ENCODE peak calls at places on chromosomes 16 and 17, in ten cellular contexts. One of them, this sample, is unnamed. For H3K4me1, the result is how much of the 10 kb centered on the place peaks cover.

GRCh38 chr17:57921342-57921741 is 33.9 kb downstream of the CUEDC1 start:
- DNase-seq in Peyer's patch: no peak
- DNase-seq in A549: no peak
- DNase-seq in ovary: peak
- DNase-seq in SK-N-SH: no peak
- DNase-seq in IMR-90: peak
- DNase-seq in uterus: peak
- DNase-seq in left ventricle myocardium inferior: peak
- DNase-seq in CD8-positive, alpha-beta T cell: no peak
- DNase-seq in left lung: no peak
- DNase-seq in this sample: no peak

GRCh38 chr17:60652484-60653247 is 25.0 kb upstream of the BCAS3 start:
- DNase-seq in Peyer's patch: no peak
- DNase-seq in A549: no peak
- DNase-seq in ovary: no peak
- DNase-seq in SK-N-SH: no peak
- DNase-seq in IMR-90: no peak
- DNase-seq in uterus: no peak
- DNase-seq in left ventricle myocardium inferior: no peak
- DNase-seq in CD8-positive, alpha-beta T cell: no peak
- DNase-seq in left lung: no peak
- DNase-seq in this sample: no peak

GRCh38 chr17:80986046-80986445 is 5.6 kb upstream of the CHMP6 start:
- DNase-seq in Peyer's patch: no peak
- DNase-seq in A549: no peak
- DNase-seq in ovary: no peak
- DNase-seq in SK-N-SH: no peak
- DNase-seq in IMR-90: no peak
- DNase-seq in uterus: no peak
- DNase-seq in left ventricle myocardium inferior: no peak
- DNase-seq in CD8-positive, alpha-beta T cell: no peak
- DNase-seq in left lung: no peak
- DNase-seq in this sample: no peak

GRCh38 chr17:72456026-72456569 is 335.3 kb downstream of the SOX9 start:
- DNase-seq in Peyer's patch: peak
- DNase-seq in A549: peak
- DNase-seq in ovary: no peak
- DNase-seq in SK-N-SH: no peak
- DNase-seq in IMR-90: peak
- DNase-seq in uterus: no peak
- DNase-seq in left ventricle myocardium inferior: no peak
- DNase-seq in CD8-positive, alpha-beta T cell: no peak
- DNase-seq in left lung: no peak
- DNase-seq in this sample: no peak

GRCh38 chr16:19003935-19004334 is 20.2 kb downstream of the TMC7 start:
- DNase-seq in Peyer's patch: no peak
- DNase-seq in A549: no peak
- DNase-seq in ovary: no peak
- DNase-seq in SK-N-SH: no peak
- DNase-seq in IMR-90: no peak
- DNase-seq in uterus: no peak
- DNase-seq in left ventricle myocardium inferior: no peak
- DNase-seq in CD8-positive, alpha-beta T cell: no peak
- DNase-seq in left lung: no peak
- DNase-seq in this sample: no peak

GRCh38 chr17:78357177-78357586 is 2.7 kb downstream of the SOCS3 start:
- DNase-seq in Peyer's patch: no peak
- DNase-seq in A549: no peak
- DNase-seq in ovary: peak
- DNase-seq in SK-N-SH: peak
- DNase-seq in IMR-90: peak
- DNase-seq in uterus: peak
- DNase-seq in left ventricle myocardium inferior: peak
- DNase-seq in CD8-positive, alpha-beta T cell: no peak
- DNase-seq in left lung: peak
- DNase-seq in this sample: no peak

GRCh38 chr17:61406871-61407210 is 7.2 kb downstream of the TBX2 start:
- DNase-seq in Peyer's patch: peak
- DNase-seq in A549: no peak
- DNase-seq in ovary: peak
- DNase-seq in SK-N-SH: peak
- DNase-seq in IMR-90: no peak
- DNase-seq in uterus: no peak
- DNase-seq in left ventricle myocardium inferior: no peak
- DNase-seq in CD8-positive, alpha-beta T cell: no peak
- DNase-seq in left lung: peak
- DNase-seq in this sample: no peak

GRCh38 chr16:55323637-55324490 is at the start of gene IRX6:
- DNase-seq in Peyer's patch: no peak
- DNase-seq in A549: peak
- DNase-seq in ovary: no peak
- DNase-seq in SK-N-SH: peak
- DNase-seq in IMR-90: no peak
- DNase-seq in uterus: no peak
- DNase-seq in left ventricle myocardium inferior: peak
- DNase-seq in CD8-positive, alpha-beta T cell: no peak
- DNase-seq in left lung: peak
- DNase-seq in this sample: peak

GRCh38 chr17:4304417-4305027 is 40.7 kb upstream of the ANKFY1 start:
- DNase-seq in Peyer's patch: no peak
- DNase-seq in A549: peak
- DNase-seq in ovary: no peak
- DNase-seq in SK-N-SH: peak
- DNase-seq in IMR-90: peak
- DNase-seq in uterus: peak
- DNase-seq in left ventricle myocardium inferior: no peak
- DNase-seq in CD8-positive, alpha-beta T cell: peak
- DNase-seq in left lung: no peak
- DNase-seq in this sample: peak

GRCh38 chr17:4310349-4311060 is 46.7 kb upstream of the ANKFY1 start:
- DNase-seq in Peyer's patch: no peak
- DNase-seq in A549: no peak
- DNase-seq in ovary: no peak
- DNase-seq in SK-N-SH: no peak
- DNase-seq in IMR-90: peak
- DNase-seq in uterus: no peak
- DNase-seq in left ventricle myocardium inferior: no peak
- DNase-seq in CD8-positive, alpha-beta T cell: no peak
- DNase-seq in left lung: no peak
- DNase-seq in this sample: no peak

GRCh38 chr17:4305224-4305623 is 41.4 kb upstream of the ANKFY1 start:
- DNase-seq in Peyer's patch: no peak
- DNase-seq in A549: no peak
- DNase-seq in ovary: no peak
- DNase-seq in SK-N-SH: no peak
- DNase-seq in IMR-90: peak
- DNase-seq in uterus: no peak
- DNase-seq in left ventricle myocardium inferior: no peak
- DNase-seq in CD8-positive, alpha-beta T cell: no peak
- DNase-seq in left lung: no peak
- DNase-seq in this sample: no peak

DNA sequence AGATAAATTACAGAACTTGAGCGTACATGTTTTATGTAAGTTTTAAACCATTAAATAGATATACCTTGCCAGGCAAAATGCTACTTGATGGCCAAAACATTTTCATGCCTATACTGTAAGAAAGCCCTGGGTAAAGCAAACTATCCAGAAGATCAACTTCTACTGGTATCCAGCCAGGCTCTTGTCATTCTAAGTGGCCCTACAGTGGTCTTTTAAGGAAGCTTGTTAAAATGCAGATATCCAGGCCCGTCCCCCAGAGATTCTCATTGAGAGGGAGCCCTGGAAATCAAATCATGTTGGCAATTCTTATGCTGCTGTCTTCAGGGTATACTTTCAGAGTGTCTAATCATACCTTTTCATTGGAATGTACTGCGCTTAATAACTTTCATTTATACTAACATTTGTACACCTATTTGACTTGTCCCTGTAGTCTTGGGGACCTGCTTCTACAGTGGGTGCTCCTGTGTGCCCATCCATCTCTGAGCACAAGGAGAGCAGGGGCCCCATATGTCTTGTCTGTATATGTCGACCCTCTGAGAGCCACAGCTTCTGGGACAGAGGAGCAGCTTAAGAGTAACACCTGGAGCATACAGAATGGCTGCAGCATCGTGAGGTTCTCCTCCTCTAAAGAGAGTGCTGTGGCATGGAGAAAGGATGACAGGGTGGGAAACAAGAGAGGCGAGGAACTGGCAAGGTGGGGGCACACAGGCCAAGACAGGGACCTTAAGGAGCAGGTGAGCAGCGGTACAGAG is 43.6 kb upstream of the ANKFY1 start:
- DNase-seq in Peyer's patch: no peak
- DNase-seq in A549: no peak
- DNase-seq in ovary: no peak
- DNase-seq in SK-N-SH: no peak
- DNase-seq in IMR-90: no peak
- DNase-seq in uterus: no peak
- DNase-seq in left ventricle myocardium inferior: no peak
- DNase-seq in CD8-positive, alpha-beta T cell: no peak
- DNase-seq in left lung: no peak
- DNase-seq in this sample: no peak
- H3K4me1 ChIP-seq in Peyer's patch: under half
- H3K4me1 ChIP-seq in A549: under half
- H3K4me1 ChIP-seq in ovary: under half
- H3K4me1 ChIP-seq in SK-N-SH: under half
- H3K4me1 ChIP-seq in IMR-90: under half
- H3K4me1 ChIP-seq in uterus: under half
- H3K4me1 ChIP-seq in left ventricle myocardium inferior: half or more
- H3K4me1 ChIP-seq in CD8-positive, alpha-beta T cell: under half
- H3K4me1 ChIP-seq in left lung: under half
- H3K4me1 ChIP-seq in this sample: under half

GRCh38 chr17:37490638-37491614 is 1.2 kb downstream of the DUSP14 start:
- DNase-seq in Peyer's patch: no peak
- DNase-seq in A549: peak
- DNase-seq in ovary: peak
- DNase-seq in SK-N-SH: no peak
- DNase-seq in IMR-90: peak
- DNase-seq in uterus: peak
- DNase-seq in left ventricle myocardium inferior: peak
- DNase-seq in CD8-positive, alpha-beta T cell: no peak
- DNase-seq in left lung: no peak
- DNase-seq in this sample: no peak

GRCh38 chr17:37493249-37494027 is 3.7 kb downstream of the DUSP14 start:
- DNase-seq in Peyer's patch: no peak
- DNase-seq in A549: no peak
- DNase-seq in ovary: no peak
- DNase-seq in SK-N-SH: no peak
- DNase-seq in IMR-90: peak
- DNase-seq in uterus: no peak
- DNase-seq in left ventricle myocardium inferior: no peak
- DNase-seq in CD8-positive, alpha-beta T cell: no peak
- DNase-seq in left lung: no peak
- DNase-seq in this sample: no peak

GRCh38 chr17:37494401-37494831 is 4.7 kb downstream of the DUSP14 start:
- DNase-seq in Peyer's patch: no peak
- DNase-seq in A549: no peak
- DNase-seq in ovary: no peak
- DNase-seq in SK-N-SH: no peak
- DNase-seq in IMR-90: no peak
- DNase-seq in uterus: no peak
- DNase-seq in left ventricle myocardium inferior: no peak
- DNase-seq in CD8-positive, alpha-beta T cell: no peak
- DNase-seq in left lung: no peak
- DNase-seq in this sample: no peak

GRCh38 chr17:37490022-37490587 is 414 bp downstream of the DUSP14 start:
- DNase-seq in Peyer's patch: peak
- DNase-seq in A549: peak
- DNase-seq in ovary: peak
- DNase-seq in SK-N-SH: peak
- DNase-seq in IMR-90: peak
- DNase-seq in uterus: peak
- DNase-seq in left ventricle myocardium inferior: peak
- DNase-seq in CD8-positive, alpha-beta T cell: peak
- DNase-seq in left lung: peak
- DNase-seq in this sample: peak

GRCh38 chr17:37492167-37492566 is 2.5 kb downstream of the DUSP14 start:
- DNase-seq in Peyer's patch: no peak
- DNase-seq in A549: no peak
- DNase-seq in ovary: no peak
- DNase-seq in SK-N-SH: no peak
- DNase-seq in IMR-90: no peak
- DNase-seq in uterus: no peak
- DNase-seq in left ventricle myocardium inferior: no peak
- DNase-seq in CD8-positive, alpha-beta T cell: no peak
- DNase-seq in left lung: no peak
- DNase-seq in this sample: no peak
- H3K4me3 ChIP-seq in Peyer's patch: no peak
- H3K4me3 ChIP-seq in A549: no peak
- H3K4me3 ChIP-seq in ovary: no peak
- H3K4me3 ChIP-seq in SK-N-SH: peak
- H3K4me3 ChIP-seq in IMR-90: peak
- H3K4me3 ChIP-seq in uterus: no peak
- H3K4me3 ChIP-seq in left ventricle myocardium inferior: peak
- H3K4me3 ChIP-seq in CD8-positive, alpha-beta T cell: no peak
- H3K4me3 ChIP-seq in left lung: no peak
- H3K4me3 ChIP-seq in this sample: no peak

GRCh38 chr16:49856741-49857330 is 924 bp upstream of the ZNF423 start:
- DNase-seq in Peyer's patch: peak
- DNase-seq in A549: peak
- DNase-seq in ovary: peak
- DNase-seq in SK-N-SH: peak
- DNase-seq in IMR-90: peak
- DNase-seq in uterus: peak
- DNase-seq in left ventricle myocardium inferior: peak
- DNase-seq in CD8-positive, alpha-beta T cell: no peak
- DNase-seq in left lung: peak
- DNase-seq in this sample: peak
- TF ChIP-seq CTCF in Peyer's patch: no peak
- TF ChIP-seq CTCF in A549: no peak
- TF ChIP-seq CTCF in ovary: peak
- TF ChIP-seq CTCF in SK-N-SH: peak
- TF ChIP-seq CTCF in IMR-90: peak
- TF ChIP-seq CTCF in uterus: no peak
- TF ChIP-seq CTCF in left ventricle myocardium inferior: no peak
- TF ChIP-seq CTCF in CD8-positive, alpha-beta T cell: no peak
- TF ChIP-seq CTCF in left lung: no peak
- TF ChIP-seq CTCF in this sample: peak

GRCh38 chr16:22711847-22712246 is 102.1 kb upstream of the HS3ST2 start:
- DNase-seq in Peyer's patch: no peak
- DNase-seq in A549: no peak
- DNase-seq in ovary: no peak
- DNase-seq in SK-N-SH: no peak
- DNase-seq in IMR-90: no peak
- DNase-seq in uterus: no peak
- DNase-seq in left ventricle myocardium inferior: no peak
- DNase-seq in CD8-positive, alpha-beta T cell: no peak
- DNase-seq in left lung: no peak
- DNase-seq in this sample: no peak

DNA sequence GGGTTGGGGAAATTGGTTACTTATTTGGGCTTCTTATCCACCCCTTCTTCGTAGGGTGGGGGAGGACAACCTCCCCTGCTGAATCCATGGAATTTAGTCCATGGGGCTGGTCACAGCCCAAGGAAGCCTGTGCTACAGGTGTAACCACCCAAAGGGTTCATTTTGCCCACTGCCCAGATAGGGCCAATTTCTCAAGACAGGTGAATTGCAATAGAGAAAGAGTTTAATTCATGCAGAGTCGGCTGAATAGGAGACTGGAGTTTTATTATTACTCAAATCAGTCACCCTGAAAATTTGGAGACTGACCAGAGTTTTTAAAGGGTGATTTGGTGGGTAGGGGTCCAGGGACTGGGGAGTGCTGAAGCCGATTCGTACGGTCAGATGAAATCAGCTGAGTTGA is 101.5 kb upstream of the HS3ST2 start:
- DNase-seq in Peyer's patch: no peak
- DNase-seq in A549: no peak
- DNase-seq in ovary: no peak
- DNase-seq in SK-N-SH: no peak
- DNase-seq in IMR-90: no peak
- DNase-seq in uterus: no peak
- DNase-seq in left ventricle myocardium inferior: no peak
- DNase-seq in CD8-positive, alpha-beta T cell: no peak
- DNase-seq in left lung: no peak
- DNase-seq in this sample: no peak
- H3K4me1 ChIP-seq in Peyer's patch: under half
- H3K4me1 ChIP-seq in A549: under half
- H3K4me1 ChIP-seq in ovary: under half
- H3K4me1 ChIP-seq in SK-N-SH: under half
- H3K4me1 ChIP-seq in IMR-90: under half
- H3K4me1 ChIP-seq in uterus: under half
- H3K4me1 ChIP-seq in left ventricle myocardium inferior: under half
- H3K4me1 ChIP-seq in CD8-positive, alpha-beta T cell: under half
- H3K4me1 ChIP-seq in left lung: under half
- H3K4me1 ChIP-seq in this sample: under half

This sample was measured in BE2C.